ENCODE peak calls at places on chromosomes 11 and 22, in four cellular contexts. J is fibroblast of mammary gland, C is M059J, E is NCI-H1417 treated with DMSO at 0.1 percent for 48 hours. G is an unnamed sample.

GRCh38 chr22:21632237-21632895 is at the start of gene CCDC116:
- DNase-seq in J (no peak), C (no peak), E (no peak), G (no peak)

GRCh38 chr11:20719821-20720220 is 50.4 kb downstream of the NELL1 start:
- DNase-seq in J (no peak), C (no peak), E (no peak), G (no peak)

GRCh38 chr11:128424867-128425285 is 162.5 kb downstream of the ETS1 start:
- DNase-seq in J (peak; percentile 45), C (peak; percentile 80), E (no peak), G (no peak)

GRCh38 chr11:59206635-59207034 is 6.1 kb downstream of the MPEG1 start:
- DNase-seq in J (no peak), C (peak; percentile 37), E (no peak), G (no peak)

GRCh38 chr22:39808087-39808486 is 85.5 kb downstream of the ENTHD1 start:
- DNase-seq in J (peak; percentile 21), C (peak; percentile 17), E (no peak), G (no peak)

GRCh38 chr11:131476266-131476665 is 105.9 kb downstream of the NTM start:
- DNase-seq in J (no peak), C (no peak), E (no peak), G (no peak)

GRCh38 chr22:29587938-29588699 is 7.2 kb upstream of the NIPSNAP1 start:
- DNase-seq in J (peak; percentile 91), C (peak; percentile 84), E (no peak), G (no peak)

GRCh38 chr11:88293931-88294330 is 43.6 kb downstream of the CTSC start:
- DNase-seq in J (peak; percentile 65), C (peak; percentile 57), E (no peak), G (no peak)

GRCh38 chr11:706439-706956 is 467 bp downstream of the EPS8L2 start:
- DNase-seq in J (peak; percentile 56), C (peak; percentile 67), E (no peak), G (no peak)

GRCh38 chr22:37782340-37783168 is 25.2 kb upstream of the GCAT start:
- DNase-seq in J (peak; percentile 57), C (peak; percentile 95), E (no peak), G (no peak)

GRCh38 chr11:1401656-1402221 is 12.0 kb downstream of the BRSK2 start:
- DNase-seq in J (peak; percentile 49), C (peak; percentile 45), E (no peak), G (peak; percentile 84)

GRCh38 chr11:134224710-134225662 is 515 bp downstream of the VPS26B start:
- DNase-seq in J (no peak), C (peak; percentile 58), E (peak; percentile 13), G (peak; percentile 38)

GRCh38 chr11:106091480-106092123 is 14.1 kb downstream of the AASDHPPT start:
- DNase-seq in J (peak; percentile 79), C (peak; percentile 63), E (no peak), G (no peak)

GRCh38 chr22:25120093-25120561 is 79.5 kb upstream of the CRYBB3 start:
- DNase-seq in J (no peak), C (peak; percentile 32), E (no peak), G (no peak)

GRCh38 chr11:35179466-35180135 is 40.6 kb downstream of the CD44 start:
- DNase-seq in J (peak; percentile 47), C (peak; percentile 51), E (no peak), G (no peak)

GRCh38 chr22:50476819-50477344 is 2.0 kb upstream of the SBF1 start:
- DNase-seq in J (no peak), C (no peak), E (no peak), G (no peak)

GRCh38 chr11:33598426-33599069 is 102.1 kb downstream of the C11orf91 start:
- DNase-seq in J (peak; percentile 13), C (no peak), E (peak; percentile 81), G (no peak)

G was measured in mesothelial cell of epicardium.